ENCODE peak calls at places on chromosomes 11 and 22, in nine cellular contexts. L, S, R, A, P, J, Q, K and T are unnamed samples.

GRCh38 chr22:30564045-30564765 is 10.3 kb downstream of the GAL3ST1 start:
- DNase-seq in L (no peak), S (no peak), R (no peak), A (no peak), P (no peak), J (no peak), Q (no peak), K (no peak), T (no peak)

GRCh38 chr11:71998649-71999310 is at the start of gene IL18BP:
- DNase-seq in L (no peak), S (no peak), R (no peak), A (no peak), P (no peak), J (no peak), Q (no peak), K (no peak), T (peak)

GRCh38 chr11:43515090-43515489 is 156.4 kb downstream of the TTC17 start:
- DNase-seq in L (no peak), S (peak), R (no peak), A (no peak), P (no peak), J (no peak), Q (no peak), K (no peak), T (no peak)

GRCh38 chr22:43417555-43417954 is 5.7 kb downstream of the MPPED1 start:
- DNase-seq in L (no peak), S (no peak), R (no peak), A (no peak), P (no peak), J (no peak), Q (no peak), K (no peak), T (no peak)

GRCh38 chr11:132427611-132428010 is 1057.2 kb downstream of the NTM start:
- DNase-seq in L (no peak), S (no peak), R (no peak), A (no peak), P (no peak), J (no peak), Q (no peak), K (no peak), T (no peak)

GRCh38 chr22:44406581-44407403 is 91.2 kb downstream of the RTL6 start:
- DNase-seq in L (no peak), S (no peak), R (no peak), A (no peak), P (no peak), J (no peak), Q (no peak), K (no peak), T (no peak)

GRCh38 chr11:127895776-127896175 is 691.6 kb downstream of the ETS1 start:
- DNase-seq in L (no peak), S (no peak), R (no peak), A (no peak), P (no peak), J (no peak), Q (no peak), K (no peak), T (no peak)

GRCh38 chr22:41636467-41636866 is 15.4 kb downstream of the XRCC6 start:
- DNase-seq in L (no peak), S (peak), R (no peak), A (peak), P (no peak), J (no peak), Q (no peak), K (peak), T (no peak)

GRCh38 chr22:39621826-39622225 is 51.3 kb downstream of the CACNA1I start:
- DNase-seq in L (no peak), S (no peak), R (no peak), A (no peak), P (no peak), J (no peak), Q (no peak), K (no peak), T (no peak)

GRCh38 chr11:130209128-130209932 is 49.7 kb downstream of the ST14 start:
- DNase-seq in L (no peak), S (no peak), R (no peak), A (no peak), P (no peak), J (no peak), Q (no peak), K (no peak), T (no peak)